ENCODE peak calls at places on chromosome 6, in eight cellular contexts. B, L, P, Q, Z, Y, J and G are unnamed samples.

GRCh38 chr6:3356824-3357420 is 98.2 kb downstream of the PSMG4 start:
- DNase-seq in B (no peak), L (no peak), P (no peak), Q (no peak), Z (no peak), Y (no peak), J (no peak), G (no peak)

GRCh38 chr6:104540743-104541142 is 319.0 kb downstream of the HACE1 start:
- DNase-seq in B (no peak), L (no peak), P (no peak), Q (no peak), Z (peak; percentile 72), Y (no peak), J (no peak), G (no peak)

GRCh38 chr6:133041020-133041419 is 200.1 kb upstream of the EYA4 start:
- DNase-seq in B (no peak), L (no peak), P (no peak), Q (no peak), Z (no peak), Y (no peak), J (no peak), G (no peak)

GRCh38 chr6:30507849-30508843 is 18.8 kb downstream of the HLA-E start:
- DNase-seq in B (peak; percentile 51), L (no peak), P (no peak), Q (no peak), Z (no peak), Y (no peak), J (peak; percentile 6), G (no peak)

GRCh38 chr6:138673317-138674014 is 100.1 kb upstream of the CCDC28A start:
- DNase-seq in B (no peak), L (no peak), P (no peak), Q (no peak), Z (no peak), Y (no peak), J (no peak), G (no peak)

GRCh38 chr6:1311400-1312192 is at the start of gene FOXQ1:
- DNase-seq in B (no peak), L (no peak), P (no peak), Q (no peak), Z (no peak), Y (no peak), J (peak; percentile 31), G (no peak)

GRCh38 chr6:49202923-49203322 is 260.1 kb downstream of the MMUT start:
- DNase-seq in B (no peak), L (no peak), P (no peak), Q (no peak), Z (no peak), Y (no peak), J (no peak), G (no peak)

GRCh38 chr6:150056156-150056555 is 12.8 kb downstream of the ULBP3 start:
- DNase-seq in B (no peak), L (no peak), P (no peak), Q (no peak), Z (no peak), Y (no peak), J (no peak), G (no peak)

GRCh38 chr6:23505021-23505420 is 621.0 kb upstream of the NRSN1 start:
- DNase-seq in B (no peak), L (no peak), P (no peak), Q (no peak), Z (peak; percentile 29), Y (no peak), J (no peak), G (no peak)

GRCh38 chr6:43809417-43810305 is 39.6 kb downstream of the VEGFA start:
- DNase-seq in B (no peak), L (no peak), P (no peak), Q (no peak), Z (peak; percentile 85), Y (no peak), J (no peak), G (no peak)

GRCh38 chr6:106739387-106739786 is 110.0 kb downstream of the QRSL1 start:
- DNase-seq in B (no peak), L (no peak), P (no peak), Q (no peak), Z (no peak), Y (no peak), J (no peak), G (no peak)